ENCODE peak calls at places on chromosomes 4 and X, in six cellular contexts. One of them, this sample, is unnamed.

GRCh38 chr4:121653214-121653613 is 43.6 kb downstream of the ANXA5 start:
- DNase-seq in spleen: no peak
- DNase-seq in MG63: no peak
- DNase-seq in psoas muscle: no peak
- DNase-seq in astrocyte: no peak
- DNase-seq in CD8-positive, alpha-beta T cell: no peak
- DNase-seq in this sample: no peak

GRCh38 chrX:84907324-84907946 is 96.2 kb upstream of the APOOL start:
- DNase-seq in CD8-positive, alpha-beta T cell: no peak
- DNase-seq in astrocyte: no peak
- DNase-seq in spleen: no peak
- DNase-seq in psoas muscle: no peak
- DNase-seq in MG63: no peak
- DNase-seq in this sample: no peak

GRCh38 chr4:117577686-117578085 is 456.6 kb upstream of the NDST3 start:
- DNase-seq in psoas muscle: no peak
- DNase-seq in astrocyte: peak; percentile 22
- DNase-seq in CD8-positive, alpha-beta T cell: no peak
- DNase-seq in spleen: no peak
- DNase-seq in MG63: no peak
- DNase-seq in this sample: no peak

GRCh38 chr4:147985376-147985775 is 253.5 kb downstream of the ARHGAP10 start:
- DNase-seq in CD8-positive, alpha-beta T cell: no peak
- DNase-seq in MG63: no peak
- DNase-seq in astrocyte: no peak
- DNase-seq in spleen: no peak
- DNase-seq in psoas muscle: no peak
- DNase-seq in this sample: no peak

GRCh38 chrX:71210829-71211228 is 12.2 kb upstream of the GJB1 start:
- DNase-seq in CD8-positive, alpha-beta T cell: no peak
- DNase-seq in spleen: no peak
- DNase-seq in psoas muscle: no peak
- DNase-seq in MG63: peak; percentile 47
- DNase-seq in astrocyte: peak; percentile 23
- DNase-seq in this sample: no peak

GRCh38 chr4:13248621-13249298 is 235.4 kb downstream of the RAB28 start:
- DNase-seq in spleen: no peak
- DNase-seq in psoas muscle: no peak
- DNase-seq in astrocyte: peak; percentile 70
- DNase-seq in CD8-positive, alpha-beta T cell: no peak
- DNase-seq in MG63: no peak
- DNase-seq in this sample: no peak

GRCh38 chr4:86587016-86587713 is 7.0 kb upstream of the PTPN13 start:
- DNase-seq in spleen: no peak
- DNase-seq in astrocyte: no peak
- DNase-seq in psoas muscle: no peak
- DNase-seq in MG63: no peak
- DNase-seq in CD8-positive, alpha-beta T cell: no peak
- DNase-seq in this sample: no peak

GRCh38 chrX:155864655-155865054 is 16.5 kb upstream of the VAMP7 start:
- DNase-seq in CD8-positive, alpha-beta T cell: no peak
- DNase-seq in psoas muscle: no peak
- DNase-seq in astrocyte: no peak
- DNase-seq in spleen: no peak
- DNase-seq in MG63: no peak
- DNase-seq in this sample: no peak

GRCh38 chrX:134459683-134460004 is 321 bp upstream of the HPRT1 start:
- DNase-seq in psoas muscle: no peak
- DNase-seq in CD8-positive, alpha-beta T cell: no peak
- DNase-seq in spleen: no peak
- DNase-seq in astrocyte: no peak
- DNase-seq in MG63: no peak
- DNase-seq in this sample: no peak

GRCh38 chrX:146278381-146278780 is 460.8 kb downstream of the SLITRK2 start:
- DNase-seq in CD8-positive, alpha-beta T cell: no peak
- DNase-seq in astrocyte: no peak
- DNase-seq in psoas muscle: no peak
- DNase-seq in spleen: no peak
- DNase-seq in MG63: no peak
- DNase-seq in this sample: peak; percentile 21

GRCh38 chr4:24425868-24426267 is 158.5 kb downstream of the DHX15 start:
- DNase-seq in astrocyte: no peak
- DNase-seq in spleen: no peak
- DNase-seq in MG63: no peak
- DNase-seq in psoas muscle: no peak
- DNase-seq in CD8-positive, alpha-beta T cell: no peak
- DNase-seq in this sample: no peak

GRCh38 chr4:73028621-73029020 is 40.9 kb downstream of the COX18 start:
- DNase-seq in CD8-positive, alpha-beta T cell: no peak
- DNase-seq in spleen: no peak
- DNase-seq in psoas muscle: no peak
- DNase-seq in astrocyte: no peak
- DNase-seq in MG63: no peak
- DNase-seq in this sample: no peak

GRCh38 chrX:10033360-10034007 is 66.3 kb downstream of the CLDN34 start:
- DNase-seq in psoas muscle: no peak
- DNase-seq in astrocyte: no peak
- DNase-seq in CD8-positive, alpha-beta T cell: no peak
- DNase-seq in MG63: no peak
- DNase-seq in spleen: no peak
- DNase-seq in this sample: no peak

GRCh38 chrX:12890467-12890866 is 16.0 kb upstream of the TLR8 start:
- DNase-seq in psoas muscle: no peak
- DNase-seq in spleen: no peak
- DNase-seq in MG63: no peak
- DNase-seq in astrocyte: no peak
- DNase-seq in CD8-positive, alpha-beta T cell: no peak
- DNase-seq in this sample: no peak

GRCh38 chr4:162322054-162322453 is 158.3 kb upstream of the FSTL5 start:
- DNase-seq in spleen: no peak
- DNase-seq in MG63: no peak
- DNase-seq in psoas muscle: no peak
- DNase-seq in astrocyte: no peak
- DNase-seq in CD8-positive, alpha-beta T cell: no peak
- DNase-seq in this sample: no peak

GRCh38 chr4:165873298-165874071 is 448 bp downstream of the TLL1 start:
- DNase-seq in spleen: peak; percentile 76
- DNase-seq in MG63: peak; percentile 28
- DNase-seq in psoas muscle: peak; percentile 58
- DNase-seq in astrocyte: peak; percentile 13
- DNase-seq in CD8-positive, alpha-beta T cell: no peak
- DNase-seq in this sample: peak; percentile 47

GRCh38 chr4:931194-931959 is 739 bp downstream of the GAK start:
- DNase-seq in spleen: no peak
- DNase-seq in CD8-positive, alpha-beta T cell: peak; percentile 21
- DNase-seq in MG63: peak; percentile 15
- DNase-seq in psoas muscle: peak; percentile 68
- DNase-seq in astrocyte: peak; percentile 25
- DNase-seq in this sample: no peak

GRCh38 chr4:14729605-14730004 is 272.7 kb upstream of the CPEB2 start:
- DNase-seq in spleen: no peak
- DNase-seq in CD8-positive, alpha-beta T cell: no peak
- DNase-seq in psoas muscle: no peak
- DNase-seq in MG63: no peak
- DNase-seq in astrocyte: no peak
- DNase-seq in this sample: no peak

GRCh38 chr4:7073526-7074390 is 5.9 kb upstream of the GRPEL1 start:
- DNase-seq in MG63: peak; percentile 25
- DNase-seq in psoas muscle: no peak
- DNase-seq in CD8-positive, alpha-beta T cell: no peak
- DNase-seq in astrocyte: peak; percentile 16
- DNase-seq in spleen: no peak
- DNase-seq in this sample: peak; percentile 66

GRCh38 chr4:151651496-151651895 is 109.3 kb downstream of the GATB start:
- DNase-seq in astrocyte: no peak
- DNase-seq in psoas muscle: no peak
- DNase-seq in CD8-positive, alpha-beta T cell: no peak
- DNase-seq in spleen: no peak
- DNase-seq in MG63: no peak
- DNase-seq in this sample: no peak

GRCh38 chr4:3389879-3390840 is 51.6 kb upstream of the HGFAC start:
- DNase-seq in CD8-positive, alpha-beta T cell: no peak
- DNase-seq in MG63: no peak
- DNase-seq in astrocyte: no peak
- DNase-seq in spleen: no peak
- DNase-seq in psoas muscle: no peak
- DNase-seq in this sample: no peak

DNA sequence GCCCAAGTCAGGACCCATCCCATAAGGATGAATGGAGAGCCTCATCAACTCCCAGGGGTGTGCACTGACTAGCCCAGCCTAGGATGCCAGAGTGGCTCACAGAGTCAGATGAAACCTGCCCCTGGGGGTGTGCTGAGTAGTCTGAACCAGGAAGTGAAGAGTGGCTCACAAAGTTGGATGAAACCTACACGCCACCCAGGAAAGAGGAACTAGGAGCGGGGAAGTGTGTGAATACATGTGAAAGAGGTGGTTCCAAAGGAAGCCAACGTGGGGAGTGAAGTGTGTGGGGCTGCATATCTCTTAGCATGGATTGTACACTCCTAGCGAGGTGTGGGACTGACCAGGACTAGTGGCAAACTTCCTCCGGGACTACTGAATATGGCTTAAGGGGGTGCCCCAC is 902.1 kb upstream of the NDST4 start:
- DNase-seq in MG63: no peak
- DNase-seq in astrocyte: no peak
- DNase-seq in spleen: no peak
- DNase-seq in CD8-positive, alpha-beta T cell: no peak
- DNase-seq in psoas muscle: no peak
- DNase-seq in this sample: no peak
- H3K9me3 ChIP-seq in MG63: no peaks in the 10 kb centered on the region
- H3K9me3 ChIP-seq in astrocyte: peaks cover 23% of the 10 kb centered on the region
- H3K9me3 ChIP-seq in spleen: peaks cover 90% of the 10 kb centered on the region
- H3K9me3 ChIP-seq in CD8-positive, alpha-beta T cell: peaks cover 23% of the 10 kb centered on the region
- H3K9me3 ChIP-seq in psoas muscle: peaks cover 19% of the 10 kb centered on the region
- H3K9me3 ChIP-seq in this sample: no peaks in the 10 kb centered on the region

GRCh38 chr4:153520227-153520626 is 54.1 kb downstream of the TMEM131L start:
- DNase-seq in CD8-positive, alpha-beta T cell: no peak
- DNase-seq in astrocyte: no peak
- DNase-seq in MG63: no peak
- DNase-seq in spleen: no peak
- DNase-seq in psoas muscle: no peak
- DNase-seq in this sample: no peak

GRCh38 chr4:153521467-153521866 is 55.3 kb downstream of the TMEM131L start:
- DNase-seq in psoas muscle: no peak
- DNase-seq in MG63: no peak
- DNase-seq in spleen: no peak
- DNase-seq in CD8-positive, alpha-beta T cell: no peak
- DNase-seq in astrocyte: no peak
- DNase-seq in this sample: no peak

GRCh38 chr4:153519677-153520076 is 53.5 kb downstream of the TMEM131L start:
- DNase-seq in psoas muscle: no peak
- DNase-seq in spleen: no peak
- DNase-seq in astrocyte: no peak
- DNase-seq in CD8-positive, alpha-beta T cell: no peak
- DNase-seq in MG63: no peak
- DNase-seq in this sample: no peak

GRCh38 chr4:153521995-153522799 is 56.0 kb downstream of the TMEM131L start:
- DNase-seq in astrocyte: no peak
- DNase-seq in MG63: no peak
- DNase-seq in psoas muscle: no peak
- DNase-seq in spleen: no peak
- DNase-seq in CD8-positive, alpha-beta T cell: peak; percentile 64
- DNase-seq in this sample: no peak

DNA sequence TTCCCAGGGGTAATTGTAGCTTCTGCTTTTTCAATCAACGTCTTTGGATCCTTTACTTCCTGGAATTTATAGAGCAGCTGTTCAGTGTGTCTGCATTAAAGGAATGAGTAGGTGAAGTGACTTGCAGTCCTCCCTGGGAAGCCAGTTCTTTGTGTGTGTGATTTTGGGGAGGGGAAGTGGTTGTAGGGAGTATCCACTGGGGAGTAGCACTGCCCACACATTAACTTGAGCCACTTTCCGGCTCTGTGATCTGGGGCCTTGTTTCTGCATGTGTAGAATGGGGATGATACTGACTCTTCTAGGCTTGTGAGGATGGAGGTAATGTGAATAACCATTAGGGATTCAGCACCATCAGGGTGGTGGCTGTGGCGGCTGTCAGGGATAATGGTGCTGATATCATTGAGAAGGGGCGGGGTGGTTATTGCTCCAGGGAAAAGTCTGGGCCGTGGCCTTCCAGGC is 54.7 kb downstream of the TMEM131L start:
- DNase-seq in MG63: no peak
- DNase-seq in spleen: no peak
- DNase-seq in CD8-positive, alpha-beta T cell: no peak
- DNase-seq in psoas muscle: no peak
- DNase-seq in astrocyte: no peak
- DNase-seq in this sample: no peak
- H3K36me3 ChIP-seq in MG63: no peaks in the 10 kb centered on the region
- H3K36me3 ChIP-seq in spleen: peaks cover 22% of the 10 kb centered on the region
- H3K36me3 ChIP-seq in CD8-positive, alpha-beta T cell: no peaks in the 10 kb centered on the region
- H3K36me3 ChIP-seq in psoas muscle: no peaks in the 10 kb centered on the region
- H3K36me3 ChIP-seq in astrocyte: no peaks in the 10 kb centered on the region
- H3K36me3 ChIP-seq in this sample: no peaks in the 10 kb centered on the region

GRCh38 chrX:47915886-47916493 is 79.3 kb downstream of the ZNF81 start:
- DNase-seq in psoas muscle: no peak
- DNase-seq in spleen: no peak
- DNase-seq in astrocyte: no peak
- DNase-seq in MG63: no peak
- DNase-seq in CD8-positive, alpha-beta T cell: no peak
- DNase-seq in this sample: no peak
- H3K9me3 ChIP-seq in psoas muscle: peaks cover 55% of the 10 kb centered on the region
- H3K9me3 ChIP-seq in spleen: peaks cover 84% of the 10 kb centered on the region
- H3K9me3 ChIP-seq in astrocyte: peaks cover 8% of the 10 kb centered on the region
- H3K9me3 ChIP-seq in MG63: no peaks in the 10 kb centered on the region
- H3K9me3 ChIP-seq in CD8-positive, alpha-beta T cell: peaks cover 17% of the 10 kb centered on the region
- H3K9me3 ChIP-seq in this sample: no peaks in the 10 kb centered on the region

DNA sequence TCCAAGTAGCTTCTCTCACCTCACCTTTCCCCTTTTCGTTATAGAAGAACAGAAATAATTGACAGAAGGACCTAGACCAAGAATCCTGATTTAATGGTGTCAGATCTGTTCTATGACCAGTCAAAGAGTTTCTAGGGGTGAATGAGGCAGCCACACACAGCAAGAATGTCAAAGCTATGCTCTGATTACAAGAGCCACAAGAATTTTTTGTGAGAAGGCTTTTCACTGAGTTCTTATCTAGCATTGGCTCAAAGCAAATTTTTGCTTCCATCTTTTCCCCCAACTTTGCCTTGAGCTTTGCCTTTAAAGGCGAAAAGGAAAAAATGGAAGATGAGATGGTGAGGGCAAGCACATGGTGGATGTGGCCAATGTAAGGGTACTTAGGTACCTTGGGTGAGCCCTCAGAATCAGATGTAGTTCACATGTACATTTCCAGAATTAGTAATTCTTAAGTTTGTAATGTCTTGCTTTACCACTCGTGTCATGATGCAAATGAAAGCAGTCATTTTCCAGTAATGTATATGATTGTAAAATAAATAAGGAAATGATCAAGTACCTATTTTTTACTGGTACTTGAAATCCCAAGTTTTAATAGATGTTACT is 23.5 kb downstream of the FMR1 start:
- DNase-seq in spleen: no peak
- DNase-seq in MG63: no peak
- DNase-seq in CD8-positive, alpha-beta T cell: no peak
- DNase-seq in psoas muscle: no peak
- DNase-seq in astrocyte: peak; percentile 48
- DNase-seq in this sample: no peak
- H3K36me3 ChIP-seq in spleen: peaks cover 95% of the 10 kb centered on the region
- H3K36me3 ChIP-seq in MG63: peaks cover 21% of the 10 kb centered on the region
- H3K36me3 ChIP-seq in CD8-positive, alpha-beta T cell: peaks cover 17% of the 10 kb centered on the region
- H3K36me3 ChIP-seq in psoas muscle: peaks cover 58% of the 10 kb centered on the region
- H3K36me3 ChIP-seq in astrocyte: peaks cover 5% of the 10 kb centered on the region
- H3K36me3 ChIP-seq in this sample: no peaks in the 10 kb centered on the region

GRCh38 chrX:97637289-97637688 is 753.6 kb downstream of the RPA4 start:
- DNase-seq in spleen: no peak
- DNase-seq in CD8-positive, alpha-beta T cell: no peak
- DNase-seq in MG63: no peak
- DNase-seq in astrocyte: no peak
- DNase-seq in psoas muscle: no peak
- DNase-seq in this sample: no peak
- H3K9me3 ChIP-seq in spleen: no peaks in the 10 kb centered on the region
- H3K9me3 ChIP-seq in CD8-positive, alpha-beta T cell: no peaks in the 10 kb centered on the region
- H3K9me3 ChIP-seq in MG63: no peaks in the 10 kb centered on the region
- H3K9me3 ChIP-seq in astrocyte: no peaks in the 10 kb centered on the region
- H3K9me3 ChIP-seq in psoas muscle: no peaks in the 10 kb centered on the region
- H3K9me3 ChIP-seq in this sample: no peaks in the 10 kb centered on the region